ENCODE peak calls at places on chromosomes 12 and 14, in six cellular contexts. Z is activated effector memory CD4-positive, alpha-beta T cell treated with Interleukin-2 at 50 U/mL for 16 hours; T is EH; N is activated CD4-positive, alpha-beta T cell treated with anti-CD3 and anti-CD28 coated beads, Interleukin-2, amount 10 ng/mL, durations not matched to agents 7 days and 5 days; J is AML-193; E is fibroblast of pulmonary artery. C is an unnamed sample.

GRCh38 chr14:91374287-91374880 is 43.2 kb downstream of the CCDC88C start:
- DNase-seq in N (no peak), Z (no peak), J (no peak), E (no peak), T (no peak), C (no peak)

GRCh38 chr14:94157195-94157594 is 16.9 kb upstream of the PPP4R4 start:
- DNase-seq in N (no peak), E (no peak), T (no peak), Z (no peak), J (no peak), C (no peak)

GRCh38 chr14:69547701-69548348 is 26.8 kb downstream of the CCDC177 start:
- DNase-seq in T (peak), N (peak), Z (no peak), J (no peak), E (peak), C (no peak)

GRCh38 chr12:81987351-81987750 is 228.2 kb upstream of the PPFIA2 start:
- DNase-seq in E (no peak), J (no peak), N (no peak), Z (no peak), T (no peak), C (no peak)

GRCh38 chr12:47770086-47770726 is 2.8 kb upstream of the SLC48A1 start:
- DNase-seq in Z (no peak), N (no peak), J (peak), E (peak), T (peak), C (no peak)

GRCh38 chr14:55789442-55789841 is 209.4 kb downstream of the KTN1 start:
- DNase-seq in E (peak), T (peak), J (no peak), Z (no peak), N (no peak), C (no peak)

GRCh38 chr12:21456291-21456780 is 18.9 kb downstream of the PYROXD1 start:
- DNase-seq in J (no peak), Z (peak), T (peak), N (peak), E (no peak), C (no peak)

GRCh38 chr12:20475542-20475941 is 107.2 kb downstream of the PDE3A start:
- DNase-seq in J (no peak), Z (no peak), E (peak), T (no peak), N (no peak), C (no peak)

GRCh38 chr12:76117751-76118150 is 33.3 kb upstream of the NAP1L1 start:
- DNase-seq in N (no peak), T (no peak), E (no peak), J (no peak), Z (no peak), C (no peak)

GRCh38 chr14:51869426-51870113 is 9.2 kb downstream of the GNG2 start:
- DNase-seq in J (no peak), N (no peak), T (no peak), E (no peak), Z (peak), C (peak)

GRCh38 chr14:32744811-32745445 is 193.8 kb upstream of the NPAS3 start:
- DNase-seq in T (peak), N (no peak), J (no peak), E (no peak), Z (no peak), C (no peak)

GRCh38 chr12:31316964-31317363 is 9.0 kb downstream of the SINHCAF start:
- DNase-seq in J (no peak), T (no peak), E (no peak), Z (no peak), N (no peak), C (no peak)

GRCh38 chr12:102629262-102629888 is 149.0 kb upstream of the IGF1 start:
- DNase-seq in N (no peak), J (no peak), Z (no peak), T (peak), E (no peak), C (no peak)

GRCh38 chr14:38553586-38553985 is 297.7 kb upstream of the CLEC14A start:
- DNase-seq in N (no peak), T (peak), J (no peak), Z (no peak), E (peak), C (no peak)

GRCh38 chr14:87745507-87746118 is 247.4 kb downstream of the GALC start:
- DNase-seq in E (peak), Z (no peak), J (peak), N (peak), T (peak), C (peak)

GRCh38 chr12:27014859-27015729 is 910 bp upstream of the TM7SF3 start:
- DNase-seq in J (peak), Z (no peak), E (no peak), N (no peak), T (no peak), C (no peak)

GRCh38 chr12:91331371-91331770 is 148.8 kb upstream of the DCN start:
- DNase-seq in J (no peak), N (no peak), Z (no peak), E (no peak), T (no peak), C (no peak)

GRCh38 chr12:107670999-107671643 is 14.5 kb upstream of the PWP1 start:
- DNase-seq in Z (peak), J (peak), T (peak), E (peak), N (peak), C (no peak)

GRCh38 chr12:85949253-85949652 is 75.2 kb downstream of the NTS start:
- DNase-seq in N (no peak), J (no peak), E (no peak), Z (no peak), T (no peak), C (no peak)

GRCh38 chr12:22728989-22729388 is 104.0 kb downstream of the ETNK1 start:
- DNase-seq in Z (no peak), T (no peak), E (no peak), J (no peak), N (no peak), C (no peak)

GRCh38 chr14:72966038-72966437 is 39.8 kb downstream of the DCAF4 start:
- DNase-seq in E (no peak), T (no peak), Z (no peak), J (no peak), N (no peak), C (no peak)

GRCh38 chr12:116164976-116165425 is 112.5 kb downstream of the MED13L start:
- DNase-seq in E (peak), J (no peak), T (peak), N (no peak), Z (no peak), C (no peak)

GRCh38 chr12:93466625-93467350 is 526 bp upstream of the MRPL42 start:
- DNase-seq in E (no peak), N (no peak), T (no peak), J (no peak), Z (no peak), C (no peak)

GRCh38 chr14:25837431-25837950 is 760.3 kb downstream of the NOVA1 start:
- DNase-seq in Z (no peak), T (no peak), J (no peak), E (no peak), N (no peak), C (no peak)

GRCh38 chr14:99654235-99655000 is 9.5 kb downstream of the HHIPL1 start:
- DNase-seq in Z (no peak), T (peak), J (no peak), E (peak), N (no peak), C (no peak)

GRCh38 chr12:85000766-85001165 is 35.3 kb downstream of the TSPAN19 start:
- DNase-seq in T (no peak), J (no peak), E (no peak), Z (no peak), N (no peak), C (no peak)

GRCh38 chr14:83300454-83301064 is 1766.9 kb upstream of the SEL1L start:
- DNase-seq in T (peak), E (peak), J (peak), Z (no peak), N (no peak), C (no peak)

GRCh38 chr12:114926341-114926740 is 242.4 kb upstream of the TBX3 start:
- DNase-seq in N (no peak), J (no peak), T (no peak), Z (no peak), E (no peak), C (no peak)

GRCh38 chr14:90866822-90867221 is 50.6 kb upstream of the TTC7B start:
- DNase-seq in Z (no peak), T (no peak), N (no peak), J (no peak), E (no peak), C (no peak)

GRCh38 chr14:20332946-20333782 is at the start of gene CCNB1IP1:
- DNase-seq in E (peak), N (peak), Z (peak), T (peak), J (peak), C (peak)

GRCh38 chr12:53096761-53097160 is 706 bp upstream of the IGFBP6 start:
- DNase-seq in T (no peak), N (no peak), E (no peak), Z (no peak), J (no peak), C (no peak)

GRCh38 chr12:122051231-122051876 is 27.2 kb upstream of the MLXIP start:
- DNase-seq in T (no peak), E (peak), J (no peak), N (no peak), Z (no peak), C (no peak)